ENCODE peak calls at places on chromosomes 16 and 17, in five cellular contexts. V is epithelial cell of proximal tubule, L is neural progenitor cell, M is AG04450, G is fibroblast of the aortic adventitia. O is an unnamed sample.

GRCh38 chr17:75482098-75482943 is 25.9 kb downstream of the TMEM94 start:
- DNase-seq in V (no peak), L (no peak), M (no peak), G (no peak), O (no peak)

GRCh38 chr16:81069063-81069462 is 8.0 kb downstream of the C16orf46 start:
- DNase-seq in V (no peak), L (no peak), M (no peak), G (no peak), O (no peak)

GRCh38 chr16:28193530-28194423 is 18.0 kb downstream of the XPO6 start:
- DNase-seq in V (peak), L (no peak), M (peak), G (peak), O (peak)

GRCh38 chr17:61635913-61636432 is 45.0 kb upstream of the NACA2 start:
- DNase-seq in V (no peak), L (peak), M (peak), G (peak), O (peak)

GRCh38 chr17:18261146-18261515 is 669 bp downstream of the MIEF2 start:
- DNase-seq in V (peak), L (peak), M (no peak), G (peak), O (no peak)

GRCh38 chr16:19284207-19284606 is 1.3 kb upstream of the CLEC19A start:
- DNase-seq in V (peak), L (no peak), M (no peak), G (no peak), O (no peak)

GRCh38 chr17:7315570-7316243 is 547 bp upstream of the GPS2 start:
- DNase-seq in V (no peak), L (no peak), M (no peak), G (no peak), O (no peak)

GRCh38 chr17:56676807-56677206 is 83.3 kb downstream of the NOG start:
- DNase-seq in V (no peak), L (no peak), M (no peak), G (no peak), O (no peak)

GRCh38 chr16:19513377-19514053 is 8.4 kb downstream of the GDE1 start:
- DNase-seq in V (no peak), L (no peak), M (no peak), G (no peak), O (no peak)

GRCh38 chr17:35183332-35183731 is 10.9 kb downstream of the SLC35G3 start:
- DNase-seq in V (no peak), L (no peak), M (no peak), G (no peak), O (no peak)

GRCh38 chr16:53968896-53969295 is 264.9 kb downstream of the FTO start:
- DNase-seq in V (no peak), L (no peak), M (no peak), G (peak), O (no peak)

GRCh38 chr17:73953206-73954033 is 250.1 kb upstream of the RPL38 start:
- DNase-seq in V (no peak), L (no peak), M (no peak), G (no peak), O (no peak)

GRCh38 chr17:65936013-65936412 is 255.9 kb downstream of the CEP112 start:
- DNase-seq in V (peak), L (no peak), M (no peak), G (no peak), O (no peak)

GRCh38 chr17:75843577-75844529 is at the start of gene UNC13D:
- DNase-seq in V (no peak), L (no peak), M (no peak), G (no peak), O (no peak)

GRCh38 chr17:40032322-40033320 is 17.4 kb downstream of the CSF3 start:
- DNase-seq in V (no peak), L (no peak), M (no peak), G (no peak), O (no peak)

GRCh38 chr16:6956511-6956910 is 376.1 kb upstream of the RBFOX1 start:
- DNase-seq in V (no peak), L (no peak), M (no peak), G (no peak), O (no peak)

GRCh38 chr17:80311216-80311827 is 50.7 kb downstream of the RNF213 start:
- DNase-seq in V (no peak), L (no peak), M (no peak), G (no peak), O (no peak)

GRCh38 chr17:42438600-42439567 is 15.8 kb upstream of the CAVIN1 start:
- DNase-seq in V (no peak), L (no peak), M (no peak), G (no peak), O (no peak)

GRCh38 chr17:78337244-78338109 is 22.4 kb downstream of the SOCS3 start:
- DNase-seq in V (no peak), L (no peak), M (no peak), G (peak), O (no peak)

GRCh38 chr17:1331708-1332107 is 52.2 kb downstream of the TRARG1 start:
- DNase-seq in V (no peak), L (no peak), M (no peak), G (no peak), O (no peak)

GRCh38 chr16:50207652-50208051 is 54.5 kb downstream of the TENT4B start:
- DNase-seq in V (no peak), L (no peak), M (no peak), G (peak), O (peak)

GRCh38 chr16:66025751-66026150 is 340.7 kb upstream of the CDH5 start:
- DNase-seq in V (no peak), L (no peak), M (no peak), G (no peak), O (no peak)

GRCh38 chr16:66030036-66030435 is 336.5 kb upstream of the CDH5 start:
- DNase-seq in V (no peak), L (no peak), M (peak), G (peak), O (peak)

GRCh38 chr16:66028505-66029216 is 337.8 kb upstream of the CDH5 start:
- DNase-seq in V (no peak), L (no peak), M (peak), G (peak), O (no peak)

GRCh38 chr16:66026931-66027330 is 339.6 kb upstream of the CDH5 start:
- DNase-seq in V (no peak), L (no peak), M (no peak), G (no peak), O (no peak)

GRCh38 chr16:66026211-66026610 is 340.3 kb upstream of the CDH5 start:
- DNase-seq in V (no peak), L (peak), M (no peak), G (no peak), O (no peak)
- TF ChIP-seq CTCF in V (no peak), L (peak), M (peak), G (peak), O (peak)

GRCh38 chr17:9893606-9894005 is 11.5 kb downstream of the RCVRN start:
- DNase-seq in V (no peak), L (no peak), M (no peak), G (peak), O (no peak)
- H3K4me3 ChIP-seq in V (no peak), L (no peak), M (no peak), G (no peak), O (no peak)

GRCh38 chr17:29243792-29244191 is 2.9 kb upstream of the CRYBA1 start:
- DNase-seq in V (no peak), L (peak), M (no peak), G (no peak), O (no peak)
- TF ChIP-seq CTCF in V (peak), L (peak), M (peak), G (peak), O (peak)

DNA sequence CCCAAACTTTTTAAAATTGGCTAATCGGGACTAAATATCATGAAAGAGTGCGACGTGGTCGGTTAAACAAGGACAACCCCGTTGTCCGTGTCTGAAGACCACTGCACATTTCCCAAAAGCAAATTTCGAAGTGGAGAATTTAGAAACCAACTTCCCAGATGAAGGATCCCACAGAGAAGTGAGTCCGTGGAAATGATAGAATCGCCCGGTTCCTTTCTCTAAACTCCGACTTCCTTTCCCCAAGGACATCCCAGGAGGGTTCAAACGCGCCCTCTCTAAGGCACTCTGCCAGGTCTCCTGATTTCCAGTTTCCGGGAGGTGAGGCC is 1.2 kb upstream of the MMP15 start:
- DNase-seq in V (no peak), L (no peak), M (no peak), G (no peak), O (no peak)
- H3K4me3 ChIP-seq in V (peak), L (peak), M (no peak), G (no peak), O (no peak)

GRCh38 chr16:69270395-69270794 is 40.8 kb upstream of the VPS4A start:
- DNase-seq in V (no peak), L (no peak), M (no peak), G (peak), O (no peak)

GRCh38 chr16:69267633-69268032 is 43.5 kb upstream of the VPS4A start:
- DNase-seq in V (no peak), L (no peak), M (no peak), G (no peak), O (no peak)

GRCh38 chr16:69270831-69271230 is 40.3 kb upstream of the VPS4A start:
- DNase-seq in V (no peak), L (no peak), M (no peak), G (peak), O (no peak)

GRCh38 chr16:69260506-69260905 is 50.6 kb upstream of the VPS4A start:
- DNase-seq in V (no peak), L (no peak), M (no peak), G (no peak), O (no peak)

GRCh38 chr16:69266334-69267063 is 44.7 kb upstream of the VPS4A start:
- DNase-seq in V (no peak), L (no peak), M (no peak), G (no peak), O (no peak)
- TF ChIP-seq CTCF in V (no peak), L (no peak), M (no peak), G (no peak), O (no peak)

DNA sequence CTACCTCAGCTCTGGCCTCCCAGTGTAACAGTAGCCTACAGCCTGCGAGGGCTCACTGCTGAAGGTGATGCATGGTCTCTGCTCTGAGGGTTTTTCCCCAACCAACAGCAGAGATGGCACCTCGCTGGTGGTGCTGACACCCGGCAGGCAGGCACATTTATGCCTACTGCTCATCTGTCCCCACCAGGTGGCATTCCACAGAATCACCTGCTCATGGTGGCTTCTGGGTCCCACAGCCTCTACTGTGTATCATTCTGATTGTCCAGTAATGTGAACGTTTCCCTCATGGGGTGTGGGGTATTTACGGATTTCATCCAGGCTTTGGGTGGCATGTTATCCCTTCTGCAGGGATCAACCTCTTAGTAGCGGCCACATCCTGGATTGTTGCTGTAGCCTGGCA is 331.5 kb downstream of the SNX29 start:
- DNase-seq in V (no peak), L (no peak), M (no peak), G (no peak), O (no peak)
- H3K4me3 ChIP-seq in V (no peak), L (no peak), M (no peak), G (no peak), O (no peak)